ENCODE peak calls at places on chromosomes 11 and 22, in six cellular contexts. K is A549, T is HFF-Myc, W is cardiac muscle cell, V is heart left ventricle, Z is AG04450. J is an unnamed sample.

GRCh38 chr22:27100789-27101188 is 443.4 kb downstream of the MIAT start:
- DNase-seq in K (no peak), T (no peak), W (peak; percentile 68), V (no peak), Z (no peak), J (no peak)

GRCh38 chr11:129055196-129055595 is 112.5 kb upstream of the TP53AIP1 start:
- DNase-seq in K (no peak), T (no peak), W (no peak), V (no peak), Z (no peak), J (peak; percentile 85)

GRCh38 chr11:100851584-100852152 is 164.6 kb downstream of the ARHGAP42 start:
- DNase-seq in K (no peak), T (no peak), W (no peak), V (no peak), Z (no peak), J (no peak)

GRCh38 chr11:11618973-11619435 is 2.8 kb downstream of the GALNT18 start:
- DNase-seq in K (peak; percentile 44), T (no peak), W (no peak), V (no peak), Z (no peak), J (no peak)

GRCh38 chr22:30392661-30393321 is 4.0 kb upstream of the SEC14L2 start:
- DNase-seq in K (no peak), T (no peak), W (no peak), V (no peak), Z (no peak), J (no peak)

GRCh38 chr11:102197759-102198158 is 87.5 kb downstream of the YAP1 start:
- DNase-seq in K (no peak), T (no peak), W (peak; percentile 54), V (no peak), Z (no peak), J (no peak)

GRCh38 chr11:110022548-110022947 is 70.6 kb upstream of the ZC3H12C start:
- DNase-seq in K (no peak), T (no peak), W (no peak), V (no peak), Z (no peak), J (no peak)

GRCh38 chr22:33274214-33274828 is 216.1 kb upstream of the SYN3 start:
- DNase-seq in K (peak; percentile 22), T (no peak), W (peak; percentile 12), V (no peak), Z (no peak), J (no peak)

GRCh38 chr22:23834830-23835772 is 3.7 kb downstream of the DERL3 start:
- DNase-seq in K (no peak), T (no peak), W (no peak), V (peak; percentile 86), Z (no peak), J (no peak)

GRCh38 chr11:17550455-17551346 is 3.6 kb downstream of the OTOG start:
- DNase-seq in K (no peak), T (no peak), W (no peak), V (no peak), Z (no peak), J (no peak)

GRCh38 chr11:18248561-18248960 is at the start of gene SAA2:
- DNase-seq in K (no peak), T (no peak), W (no peak), V (no peak), Z (no peak), J (no peak)

GRCh38 chr22:42796081-42796480 is 61.0 kb downstream of the ARFGAP3 start:
- DNase-seq in K (no peak), T (no peak), W (no peak), V (no peak), Z (no peak), J (no peak)

GRCh38 chr11:8242113-8242475 is 21.6 kb downstream of the LMO1 start:
- DNase-seq in K (no peak), T (no peak), W (no peak), V (no peak), Z (no peak), J (no peak)

GRCh38 chr22:42803454-42803853 is 53.6 kb downstream of the ARFGAP3 start:
- DNase-seq in K (no peak), T (no peak), W (no peak), V (peak; percentile 80), Z (no peak), J (no peak)

GRCh38 chr11:116598556-116598955 is 174.2 kb downstream of the BUD13 start:
- DNase-seq in K (no peak), T (no peak), W (no peak), V (no peak), Z (no peak), J (no peak)

GRCh38 chr11:116600930-116601329 is 171.9 kb downstream of the BUD13 start:
- DNase-seq in K (no peak), T (no peak), W (peak; percentile 18), V (no peak), Z (no peak), J (no peak)

GRCh38 chr11:116596346-116597260 is 176.2 kb downstream of the BUD13 start:
- DNase-seq in K (no peak), T (no peak), W (no peak), V (no peak), Z (no peak), J (no peak)

GRCh38 chr11:116595305-116595880 is 177.4 kb downstream of the BUD13 start:
- DNase-seq in K (no peak), T (no peak), W (no peak), V (no peak), Z (no peak), J (no peak)

GRCh38 chr11:116598036-116598435 is 174.8 kb downstream of the BUD13 start:
- DNase-seq in K (no peak), T (no peak), W (no peak), V (no peak), Z (no peak), J (no peak)
- H3K4me3 ChIP-seq in K (no peak overlapping the region), T (no peak overlapping the region), W (no peak overlapping the region), V (no peak overlapping the region), Z (no peak overlapping the region), J (no peak overlapping the region)

GRCh38 chr11:12865871-12866595 is 143.1 kb upstream of the RASSF10 start:
- DNase-seq in K (no peak), T (no peak), W (no peak), V (no peak), Z (no peak), J (no peak)

GRCh38 chr11:12867531-12867930 is 141.6 kb upstream of the RASSF10 start:
- DNase-seq in K (no peak), T (no peak), W (no peak), V (no peak), Z (no peak), J (no peak)

GRCh38 chr11:12871251-12871650 is 137.9 kb upstream of the RASSF10 start:
- DNase-seq in K (no peak), T (no peak), W (no peak), V (no peak), Z (no peak), J (no peak)

GRCh38 chr11:12871788-12872321 is 137.3 kb upstream of the RASSF10 start:
- DNase-seq in K (peak; percentile 30), T (no peak), W (peak; percentile 23), V (no peak), Z (no peak), J (no peak)

DNA sequence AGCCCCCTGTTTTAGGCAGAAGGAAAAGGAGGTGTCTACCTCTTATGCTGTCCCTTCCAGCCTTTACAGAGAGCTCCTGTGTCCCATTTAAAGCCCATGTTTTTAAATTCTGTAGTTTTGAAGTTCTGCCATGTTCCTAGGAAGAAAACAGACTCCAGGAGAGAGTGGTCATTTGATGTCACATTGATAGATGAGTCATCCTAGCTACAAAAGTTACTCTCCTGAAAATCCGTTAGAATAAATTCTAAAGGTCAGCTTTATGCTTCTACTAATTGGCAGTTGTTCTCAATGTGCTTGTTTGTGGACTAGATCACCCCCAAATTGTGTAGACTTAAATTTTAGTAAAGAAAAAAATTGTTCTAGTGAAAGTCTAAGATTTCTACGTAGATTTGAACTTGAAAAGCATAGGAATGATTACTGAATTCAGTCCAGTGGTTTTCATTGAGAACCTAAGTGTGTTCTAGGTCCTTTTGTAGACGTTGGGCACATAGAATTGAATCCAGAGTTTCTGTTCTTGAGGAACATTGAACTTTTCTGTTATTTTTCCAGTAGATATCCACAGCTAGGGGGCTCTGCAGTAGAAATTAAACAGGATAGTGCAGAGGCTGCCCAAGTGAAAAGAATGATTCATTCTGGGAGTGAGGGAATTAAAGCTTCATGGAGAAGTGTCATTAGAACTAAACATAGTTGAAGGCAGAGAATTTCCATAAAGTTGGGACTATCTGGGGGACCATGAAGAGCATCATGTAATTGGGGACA is 140.6 kb upstream of the RASSF10 start:
- DNase-seq in K (no peak), T (no peak), W (no peak), V (no peak), Z (no peak), J (no peak)
- TF ChIP-seq CTCF in K (peak; percentile 41), T (peak; percentile 25), W (peak; percentile 51), V (peak; percentile 23), Z (peak; percentile 48), J (no peak)

GRCh38 chr11:65873280-65874156 is 918 bp upstream of the EFEMP2 start:
- DNase-seq in K (peak; percentile 92), T (peak; percentile 68), W (peak; percentile 95), V (peak; percentile 97), Z (peak; percentile 78), J (no peak)

GRCh38 chr11:65872555-65873279 is at the start of gene EFEMP2:
- DNase-seq in K (no peak), T (no peak), W (peak; percentile 68), V (peak; percentile 64), Z (no peak), J (no peak)

GRCh38 chr11:65870706-65871681 is 1.6 kb downstream of the EFEMP2 start:
- DNase-seq in K (no peak), T (no peak), W (no peak), V (peak; percentile 81), Z (no peak), J (no peak)

GRCh38 chr11:65870307-65870658 is 2.3 kb downstream of the EFEMP2 start:
- DNase-seq in K (no peak), T (no peak), W (no peak), V (peak; percentile 32), Z (no peak), J (no peak)

GRCh38 chr11:65871811-65872548 is 620 bp downstream of the EFEMP2 start:
- DNase-seq in K (no peak), T (no peak), W (peak; percentile 47), V (peak; percentile 53), Z (no peak), J (no peak)
- H3K4me3 ChIP-seq in K (no peak overlapping the region), T (peak overlapping the region; percentile 62), W (peak overlapping the region; percentile 95), V (peak overlapping the region; percentile 95), Z (peak overlapping the region; percentile 76), J (no peak overlapping the region)

GRCh38 chr22:50274311-50274710 is 4.1 kb upstream of the MAPK11 start:
- DNase-seq in K (peak; percentile 70), T (no peak), W (peak; percentile 70), V (peak; percentile 74), Z (no peak), J (no peak)
- TF ChIP-seq CTCF in K (peak; percentile 35), T (peak; percentile 19), W (peak; percentile 30), V (peak; percentile 33), Z (peak; percentile 31), J (peak; percentile 47)

GRCh38 chr11:30322826-30323710 is at the start of gene ARL14EP:
- DNase-seq in K (peak; percentile 98), T (peak; percentile 87), W (peak; percentile 99), V (peak; percentile 96), Z (peak; percentile 94), J (peak; percentile 89)

GRCh38 chr11:30329150-30329940 is 6.4 kb downstream of the ARL14EP start:
- DNase-seq in K (no peak), T (no peak), W (no peak), V (no peak), Z (no peak), J (no peak)

GRCh38 chr11:30328676-30329075 is 5.8 kb downstream of the ARL14EP start:
- DNase-seq in K (no peak), T (no peak), W (peak; percentile 23), V (no peak), Z (no peak), J (no peak)

GRCh38 chr11:30326114-30326783 is 3.3 kb downstream of the ARL14EP start:
- DNase-seq in K (no peak), T (no peak), W (no peak), V (no peak), Z (no peak), J (no peak)

GRCh38 chr11:30326911-30327310 is 4.0 kb downstream of the ARL14EP start:
- DNase-seq in K (no peak), T (no peak), W (no peak), V (no peak), Z (no peak), J (no peak)
- H3K4me3 ChIP-seq in K (no peak overlapping the region), T (no peak overlapping the region), W (no peak overlapping the region), V (no peak overlapping the region), Z (no peak overlapping the region), J (no peak overlapping the region)

J was measured in LNCaP clone FGC.